ENCODE peak calls at places on chromosomes 5 and 9, in eight cellular contexts. T, X, I, M, O, V, C and H are unnamed samples.

GRCh38 chr5:10913846-10914245 is 152.8 kb upstream of the DAP start:
- DNase-seq in T (no peak), X (no peak), I (peak), M (no peak), O (no peak), V (no peak), C (no peak), H (no peak)

GRCh38 chr5:154320690-154321089 is 125.1 kb upstream of the SAP30L start:
- DNase-seq in T (peak), X (no peak), I (peak), M (no peak), O (peak), V (no peak), C (peak), H (peak)

GRCh38 chr9:127660886-127661285 is 45.9 kb upstream of the CFAP157 start:
- DNase-seq in T (no peak), X (no peak), I (no peak), M (no peak), O (no peak), V (no peak), C (no peak), H (no peak)

GRCh38 chr5:163626904-163627434 is 121.5 kb downstream of the MAT2B start:
- DNase-seq in T (no peak), X (no peak), I (no peak), M (no peak), O (no peak), V (no peak), C (no peak), H (no peak)

GRCh38 chr9:95495988-95496387 is 20.8 kb downstream of the PTCH1 start:
- DNase-seq in T (no peak), X (no peak), I (no peak), M (no peak), O (no peak), V (peak), C (no peak), H (no peak)

GRCh38 chr5:108531367-108532211 is 149.7 kb upstream of the FBXL17 start:
- DNase-seq in T (no peak), X (no peak), I (peak), M (no peak), O (no peak), V (no peak), C (no peak), H (no peak)

GRCh38 chr5:1007681-1008450 is 736 bp upstream of the NKD2 start:
- DNase-seq in T (peak), X (peak), I (no peak), M (peak), O (peak), V (no peak), C (peak), H (no peak)

GRCh38 chr5:99285606-99286005 is 356.8 kb upstream of the CHD1 start:
- DNase-seq in T (no peak), X (no peak), I (no peak), M (no peak), O (no peak), V (no peak), C (no peak), H (no peak)

GRCh38 chr9:127566351-127567001 is 45.6 kb upstream of the STXBP1 start:
- DNase-seq in T (no peak), X (no peak), I (no peak), M (peak), O (no peak), V (no peak), C (no peak), H (no peak)

GRCh38 chr5:40685191-40685590 is 5.5 kb downstream of the PTGER4 start:
- DNase-seq in T (no peak), X (no peak), I (no peak), M (no peak), O (no peak), V (no peak), C (no peak), H (no peak)

GRCh38 chr9:87193925-87194380 is 246.6 kb upstream of the GAS1 start:
- DNase-seq in T (no peak), X (no peak), I (peak), M (no peak), O (no peak), V (no peak), C (no peak), H (no peak)

GRCh38 chr5:124867064-124867707 is 120.7 kb upstream of the ZNF608 start:
- DNase-seq in T (no peak), X (no peak), I (peak), M (no peak), O (no peak), V (no peak), C (peak), H (no peak)

GRCh38 chr9:91644433-91644832 is 220.8 kb upstream of the NFIL3 start:
- DNase-seq in T (no peak), X (no peak), I (no peak), M (no peak), O (no peak), V (no peak), C (no peak), H (no peak)

GRCh38 chr5:1511651-1512540 is 11.9 kb downstream of the LPCAT1 start:
- DNase-seq in T (peak), X (peak), I (peak), M (peak), O (no peak), V (peak), C (peak), H (peak)

GRCh38 chr5:134003064-134003956 is 1.5 kb downstream of the VDAC1 start:
- DNase-seq in T (no peak), X (no peak), I (no peak), M (no peak), O (no peak), V (no peak), C (no peak), H (no peak)

GRCh38 chr5:77140350-77140749 is 53.3 kb upstream of the ZBED3 start:
- DNase-seq in T (no peak), X (no peak), I (no peak), M (no peak), O (no peak), V (peak), C (no peak), H (no peak)

GRCh38 chr5:96816991-96817390 is 9.2 kb upstream of the ERAP1 start:
- DNase-seq in T (no peak), X (no peak), I (no peak), M (no peak), O (no peak), V (no peak), C (no peak), H (no peak)

GRCh38 chr5:87242242-87242641 is 25.4 kb upstream of the RASA1 start:
- DNase-seq in T (no peak), X (no peak), I (no peak), M (no peak), O (no peak), V (no peak), C (no peak), H (no peak)

DNA sequence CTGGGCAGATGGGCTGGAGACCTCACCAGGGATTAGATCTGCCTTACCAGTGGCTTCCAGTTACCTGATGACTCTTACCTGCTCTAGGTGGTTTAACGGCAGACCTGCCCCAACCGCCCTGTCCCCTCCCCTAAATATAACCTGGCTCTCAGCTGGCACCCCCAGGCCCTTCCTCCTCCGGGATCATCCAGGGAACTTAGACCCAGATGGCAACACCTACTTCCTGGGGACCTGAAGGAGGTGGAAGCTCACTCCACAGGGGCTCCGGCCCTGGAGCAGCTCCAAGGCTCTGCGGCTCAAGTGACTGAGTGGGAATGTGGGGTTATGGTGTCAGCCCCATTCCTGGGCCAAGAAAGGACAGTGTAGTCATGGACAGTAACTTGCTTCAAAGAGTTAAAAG is 130.4 kb downstream of the OLFM1 start:
- DNase-seq in T (no peak), X (no peak), I (no peak), M (no peak), O (no peak), V (no peak), C (no peak), H (peak)
- H3K27ac ChIP-seq in T (no peak), X (no peak), I (no peak), M (no peak), O (no peak), V (no peak), C (no peak), H (no peak)

DNA sequence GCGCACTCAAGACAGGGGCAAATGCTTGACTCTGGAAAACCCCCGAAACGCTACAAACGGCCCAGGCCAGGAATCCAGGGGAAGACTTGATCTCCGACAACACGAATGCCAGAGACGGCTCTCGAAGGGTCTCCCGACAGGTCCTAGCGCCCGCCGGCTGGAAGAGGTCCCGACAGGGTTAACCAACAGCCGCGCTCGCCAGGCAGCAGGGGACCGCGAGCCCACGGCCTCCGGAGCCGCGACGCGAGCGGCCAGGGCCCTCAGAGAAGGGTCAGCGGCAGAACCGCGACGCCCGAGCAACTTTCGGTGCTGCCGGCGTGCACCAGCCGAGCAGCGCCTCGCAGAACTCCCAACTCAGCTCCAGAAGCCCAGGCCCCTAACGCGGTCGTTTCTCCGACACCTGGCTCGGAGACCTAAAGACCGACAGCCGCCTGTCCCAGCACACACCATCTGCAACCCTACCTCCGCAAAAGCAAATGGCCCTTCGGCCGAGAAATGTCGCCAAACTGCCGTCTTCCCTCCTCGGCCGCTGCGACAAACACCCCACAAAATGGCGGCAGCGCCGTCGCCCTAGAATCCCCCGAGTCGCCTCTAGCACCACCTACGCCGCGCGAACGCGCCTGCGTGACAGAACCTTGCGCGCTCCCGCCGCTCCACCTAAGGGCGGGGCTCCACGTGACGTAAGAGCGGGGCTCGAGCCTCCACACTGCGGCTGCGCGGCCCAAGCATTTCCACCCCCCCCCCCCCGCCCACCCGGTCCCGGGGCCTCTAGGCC is at the start of gene CLK4:
- DNase-seq in T (peak), X (peak), I (peak), M (peak), O (peak), V (peak), C (peak), H (peak)
- H3K4me3 ChIP-seq in T (peak), X (peak), I (peak), M (peak), O (peak), V (peak), C (peak), H (peak)

GRCh38 chr5:175681975-175682354 is 24.1 kb downstream of the HRH2 start:
- DNase-seq in T (no peak), X (no peak), I (no peak), M (no peak), O (no peak), V (no peak), C (no peak), H (peak)
- H3K27ac ChIP-seq in T (peak), X (no peak), I (no peak), M (no peak), O (peak), V (no peak), C (no peak), H (no peak)

DNA sequence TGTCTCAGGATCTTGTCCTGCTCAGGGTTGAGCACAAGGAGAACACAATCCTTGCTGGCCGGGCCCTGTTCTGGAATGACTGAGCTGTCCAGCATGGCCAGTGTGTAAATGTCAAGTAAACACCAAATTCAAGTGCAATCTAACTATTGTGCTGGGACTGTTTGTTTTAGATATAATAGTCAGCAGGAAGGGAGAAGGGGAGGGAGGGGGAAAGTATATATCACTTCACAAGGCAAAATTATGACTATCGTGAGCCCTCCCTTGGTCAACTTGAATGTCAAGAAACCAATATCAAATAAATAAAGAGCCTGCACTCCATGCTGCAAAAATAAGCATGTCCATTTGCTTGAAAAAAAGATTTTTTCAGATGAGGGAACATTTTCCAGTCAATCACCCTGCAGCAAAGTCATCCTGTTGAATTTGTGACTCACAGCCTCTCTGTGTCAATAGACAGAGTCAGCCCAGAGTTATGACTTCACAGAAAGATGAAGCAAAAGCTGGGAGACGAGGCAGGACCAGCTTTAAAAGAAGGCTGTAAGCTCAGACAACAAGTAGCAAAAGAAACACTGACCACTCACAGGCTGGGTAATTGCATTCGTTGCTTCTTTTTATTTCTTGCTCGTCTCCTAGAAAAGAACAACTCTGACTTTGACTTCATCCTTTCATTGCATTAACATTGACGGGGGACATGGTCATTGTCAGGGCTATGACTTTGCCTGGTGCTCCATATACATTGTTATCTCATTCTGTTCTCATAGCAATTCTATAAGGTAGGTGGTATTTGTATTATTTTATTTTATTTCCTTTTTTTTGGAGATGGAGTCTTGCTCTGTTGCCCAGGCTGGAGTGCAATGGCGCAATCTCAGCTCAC is 15.3 kb upstream of the KLF4 start:
- DNase-seq in T (no peak), X (no peak), I (peak), M (peak), O (no peak), V (no peak), C (no peak), H (no peak)
- H3K4me3 ChIP-seq in T (no peak), X (no peak), I (no peak), M (no peak), O (no peak), V (no peak), C (no peak), H (no peak)

GRCh38 chr5:149428032-149428431 is 48.9 kb upstream of the IL17B start:
- DNase-seq in T (no peak), X (no peak), I (no peak), M (no peak), O (no peak), V (no peak), C (no peak), H (no peak)

GRCh38 chr5:149424371-149425315 is 45.6 kb upstream of the IL17B start:
- DNase-seq in T (no peak), X (no peak), I (no peak), M (no peak), O (no peak), V (no peak), C (no peak), H (no peak)

GRCh38 chr5:149427374-149427773 is 48.3 kb upstream of the IL17B start:
- DNase-seq in T (no peak), X (no peak), I (no peak), M (no peak), O (no peak), V (no peak), C (no peak), H (no peak)

GRCh38 chr5:149425729-149426128 is 46.6 kb upstream of the IL17B start:
- DNase-seq in T (no peak), X (no peak), I (no peak), M (no peak), O (no peak), V (no peak), C (no peak), H (no peak)

GRCh38 chr5:149426931-149427330 is 47.8 kb upstream of the IL17B start:
- DNase-seq in T (no peak), X (no peak), I (no peak), M (no peak), O (no peak), V (no peak), C (no peak), H (no peak)
- H3K27ac ChIP-seq in T (peak), X (peak), I (peak), M (peak), O (peak), V (no peak), C (peak), H (no peak)

GRCh38 chr9:129628709-129629108 is 2.7 kb downstream of the NTMT1 start:
- DNase-seq in T (no peak), X (no peak), I (no peak), M (no peak), O (no peak), V (no peak), C (no peak), H (no peak)
- H3K4me3 ChIP-seq in T (no peak), X (no peak), I (no peak), M (no peak), O (no peak), V (no peak), C (no peak), H (peak)

GRCh38 chr9:136942112-136942880 is 2.2 kb downstream of the FBXW5 start:
- DNase-seq in T (peak), X (no peak), I (no peak), M (no peak), O (no peak), V (no peak), C (peak), H (no peak)
- H3K27ac ChIP-seq in T (peak), X (no peak), I (no peak), M (no peak), O (peak), V (no peak), C (no peak), H (peak)

GRCh38 chr9:114607671-114608524 is 3.2 kb upstream of the TMEM268 start:
- DNase-seq in T (no peak), X (no peak), I (no peak), M (no peak), O (no peak), V (no peak), C (no peak), H (no peak)
- H3K4me3 ChIP-seq in T (no peak), X (no peak), I (no peak), M (no peak), O (no peak), V (no peak), C (no peak), H (no peak)

GRCh38 chr9:114612272-114612923 is 1.3 kb downstream of the TMEM268 start:
- DNase-seq in T (no peak), X (no peak), I (no peak), M (no peak), O (no peak), V (no peak), C (no peak), H (no peak)
- H3K27ac ChIP-seq in T (peak), X (peak), I (peak), M (peak), O (no peak), V (no peak), C (peak), H (peak)

DNA sequence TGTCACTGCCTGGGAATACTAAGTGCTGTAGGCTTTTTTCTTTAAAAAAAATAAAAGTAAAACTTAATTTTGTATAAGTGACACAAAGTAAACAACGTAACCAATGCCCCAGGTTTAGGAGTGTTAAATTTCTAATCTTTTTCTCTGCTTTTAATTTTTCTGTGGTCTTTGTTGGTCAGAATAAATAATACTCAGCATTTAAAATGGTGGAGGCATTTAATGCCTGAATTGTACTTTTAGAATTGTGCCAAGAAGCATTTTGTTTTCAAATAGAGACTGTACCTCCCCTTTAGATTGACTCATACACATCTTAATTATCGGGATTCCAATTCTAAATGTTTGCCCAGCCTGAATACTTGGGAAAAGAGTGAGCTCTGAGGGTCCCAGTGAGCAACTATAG is 1.6 kb downstream of the DMXL1 start:
- DNase-seq in T (no peak), X (no peak), I (no peak), M (no peak), O (no peak), V (no peak), C (no peak), H (no peak)
- H3K4me3 ChIP-seq in T (peak), X (peak), I (no peak), M (no peak), O (peak), V (peak), C (peak), H (peak)